ENCODE peak calls at places on chromosome 2, in six cellular contexts. R is right lobe of liver, A is heart left ventricle, W is tibial nerve, I is adrenal gland, H is IMR-90. J is an unnamed sample.

GRCh38 chr2:203533696-203534471 is 1.2 kb downstream of the RAPH1 start:
- DNase-seq in H (peak; percentile 78), I (no peak), W (no peak), R (no peak), A (no peak), J (no peak)

GRCh38 chr2:205695460-205695979 is 13.2 kb downstream of the NRP2 start:
- DNase-seq in H (peak; percentile 94), R (no peak), A (no peak), W (no peak), I (no peak), J (no peak)

GRCh38 chr2:120901213-120901612 is 165.5 kb downstream of the GLI2 start:
- DNase-seq in I (peak; percentile 55), A (peak; percentile 11), R (no peak), W (no peak), H (no peak), J (no peak)

GRCh38 chr2:227163445-227163997 is 484 bp downstream of the COL4A4 start:
- DNase-seq in W (no peak), A (no peak), I (peak; percentile 39), R (no peak), H (no peak), J (peak; percentile 59)

GRCh38 chr2:110104025-110104771 is 11.4 kb downstream of the MALL start:
- DNase-seq in H (no peak), R (no peak), I (no peak), W (no peak), A (no peak), J (peak; percentile 87)

GRCh38 chr2:71974846-71975245 is 172.8 kb downstream of the CYP26B1 start:
- DNase-seq in R (no peak), I (no peak), H (no peak), A (no peak), W (no peak), J (no peak)

GRCh38 chr2:30679416-30680088 is 127.7 kb downstream of the CAPN13 start:
- DNase-seq in W (no peak), R (peak; percentile 32), H (peak; percentile 59), A (no peak), I (no peak), J (no peak)

GRCh38 chr2:239164281-239164871 is 236.4 kb downstream of the HDAC4 start:
- DNase-seq in I (no peak), A (peak; percentile 17), R (peak; percentile 32), H (no peak), W (no peak), J (no peak)

GRCh38 chr2:180622122-180622918 is 358.1 kb upstream of the UBE2E3 start:
- DNase-seq in H (peak; percentile 78), A (no peak), W (no peak), R (no peak), I (no peak), J (no peak)

GRCh38 chr2:168712053-168712452 is 90.4 kb upstream of the NOSTRIN start:
- DNase-seq in H (no peak), W (no peak), I (no peak), A (no peak), R (no peak), J (no peak)
- TF ChIP-seq CTCF in H (no peak), W (no peak), I (no peak), A (no peak), R (no peak), J (no peak)

GRCh38 chr2:74004212-74005182 is 19.8 kb downstream of the TET3 start:
- DNase-seq in I (no peak), A (no peak), H (no peak), W (no peak), R (peak; percentile 39), J (no peak)
- TF ChIP-seq POLR2A in I (no peak), A (no peak), H (no peak), W (no peak), R (no peak), J (no peak)

DNA sequence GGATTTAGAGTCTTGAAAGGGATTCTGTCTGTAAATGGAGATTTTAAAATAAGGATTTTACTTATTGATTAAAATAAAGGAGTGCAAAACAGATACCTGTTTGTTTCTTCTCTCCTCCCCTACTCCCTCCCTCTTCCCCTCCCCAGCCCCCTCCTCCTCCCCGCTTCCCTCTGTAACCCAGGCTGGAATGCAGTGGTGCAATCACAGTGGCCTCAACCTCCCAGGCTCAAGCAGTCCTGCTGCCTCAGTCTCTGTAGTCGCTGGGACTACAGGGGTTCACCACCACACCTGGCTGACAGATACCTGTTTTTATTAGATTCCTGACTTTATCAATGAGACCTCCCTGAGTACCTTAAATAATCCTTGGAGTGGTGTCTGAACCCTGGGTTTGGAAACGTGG is 57.1 kb downstream of the OXER1 start:
- DNase-seq in A (no peak), W (no peak), I (peak; percentile 21), R (no peak), H (no peak), J (no peak)
- H3K27ac ChIP-seq in A (no peak overlapping the region), W (no peak overlapping the region), I (no peak overlapping the region), R (no peak overlapping the region), H (no peak overlapping the region), J (no peak overlapping the region)

GRCh38 chr2:46780801-46781445 is 134.7 kb downstream of the MCFD2 start:
- DNase-seq in R (no peak), I (no peak), H (peak; percentile 56), A (peak; percentile 75), W (no peak), J (no peak)
- TF ChIP-seq CTCF in R (no peak), I (no peak), H (peak; percentile 34), A (peak; percentile 31), W (peak; percentile 30), J (no peak)

DNA sequence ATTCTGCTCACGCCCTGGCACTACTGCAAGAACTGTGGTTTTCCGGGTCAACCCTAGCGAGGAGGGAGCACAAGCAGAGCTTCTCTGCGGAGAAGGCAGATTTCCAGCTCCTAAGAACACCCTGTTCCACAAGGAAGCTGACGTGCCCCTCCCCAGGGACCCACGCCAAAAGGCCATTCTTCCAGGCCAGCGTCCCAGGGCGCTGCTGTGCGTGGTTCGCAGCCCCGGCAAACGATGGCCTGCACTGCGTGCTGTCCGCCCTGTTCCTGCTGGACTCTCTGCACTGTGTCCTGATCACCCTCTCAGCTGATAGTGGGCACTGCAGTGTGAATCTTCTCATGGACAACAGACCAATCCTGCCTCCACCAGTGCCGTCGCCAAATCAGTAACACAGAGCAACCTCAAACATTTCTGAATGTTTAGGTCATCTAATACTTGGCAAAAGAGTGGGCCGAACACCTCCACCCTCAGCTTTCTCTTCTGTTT is 49.1 kb downstream of the ADI1 start:
- DNase-seq in H (peak; percentile 92), W (peak; percentile 80), I (peak; percentile 44), A (peak; percentile 94), R (no peak), J (no peak)
- TF ChIP-seq POLR2A in H (no peak), W (no peak), I (no peak), A (no peak), R (no peak), J (no peak)

GRCh38 chr2:60313470-60314172 is 239.8 kb downstream of the BCL11A start:
- DNase-seq in W (no peak), I (no peak), H (no peak), A (no peak), R (no peak), J (no peak)

GRCh38 chr2:60312618-60313017 is 240.8 kb downstream of the BCL11A start:
- DNase-seq in R (no peak), W (no peak), I (no peak), H (no peak), A (no peak), J (no peak)

GRCh38 chr2:60309326-60309725 is 244.1 kb downstream of the BCL11A start:
- DNase-seq in W (no peak), H (no peak), A (no peak), R (no peak), I (no peak), J (no peak)

GRCh38 chr2:60311524-60311923 is 241.9 kb downstream of the BCL11A start:
- DNase-seq in H (no peak), I (no peak), A (no peak), R (no peak), W (no peak), J (no peak)

GRCh38 chr2:60309941-60310680 is 243.3 kb downstream of the BCL11A start:
- DNase-seq in H (no peak), I (no peak), R (no peak), A (no peak), W (no peak), J (no peak)
- H3K27ac ChIP-seq in H (no peak overlapping the region), I (no peak overlapping the region), R (no peak overlapping the region), A (no peak overlapping the region), W (no peak overlapping the region), J (no peak overlapping the region)

GRCh38 chr2:191869178-191869577 is 22.3 kb upstream of the CAVIN2 start:
- DNase-seq in R (no peak), A (no peak), I (peak; percentile 34), H (peak; percentile 30), W (no peak), J (no peak)
- TF ChIP-seq CTCF in R (no peak), A (no peak), I (no peak), H (peak; percentile 41), W (no peak), J (no peak)

GRCh38 chr2:132670961-132671781 is 1.2 kb upstream of the LYPD1 start:
- DNase-seq in H (peak; percentile 97), A (no peak), I (no peak), W (no peak), R (no peak), J (no peak)
- TF ChIP-seq POLR2A in H (no peak), A (no peak), I (no peak), W (no peak), R (no peak), J (no peak)

GRCh38 chr2:69075486-69075885 is 62.5 kb downstream of the ANTXR1 start:
- DNase-seq in I (no peak), A (no peak), H (no peak), W (no peak), R (no peak), J (no peak)

GRCh38 chr2:69076601-69077000 is 63.6 kb downstream of the ANTXR1 start:
- DNase-seq in W (no peak), H (no peak), A (no peak), R (no peak), I (no peak), J (no peak)

GRCh38 chr2:69074926-69075325 is 61.9 kb downstream of the ANTXR1 start:
- DNase-seq in A (no peak), I (no peak), W (no peak), R (no peak), H (no peak), J (no peak)

GRCh38 chr2:69070987-69071386 is 58.0 kb downstream of the ANTXR1 start:
- DNase-seq in R (no peak), H (no peak), A (no peak), I (no peak), W (no peak), J (no peak)

DNA sequence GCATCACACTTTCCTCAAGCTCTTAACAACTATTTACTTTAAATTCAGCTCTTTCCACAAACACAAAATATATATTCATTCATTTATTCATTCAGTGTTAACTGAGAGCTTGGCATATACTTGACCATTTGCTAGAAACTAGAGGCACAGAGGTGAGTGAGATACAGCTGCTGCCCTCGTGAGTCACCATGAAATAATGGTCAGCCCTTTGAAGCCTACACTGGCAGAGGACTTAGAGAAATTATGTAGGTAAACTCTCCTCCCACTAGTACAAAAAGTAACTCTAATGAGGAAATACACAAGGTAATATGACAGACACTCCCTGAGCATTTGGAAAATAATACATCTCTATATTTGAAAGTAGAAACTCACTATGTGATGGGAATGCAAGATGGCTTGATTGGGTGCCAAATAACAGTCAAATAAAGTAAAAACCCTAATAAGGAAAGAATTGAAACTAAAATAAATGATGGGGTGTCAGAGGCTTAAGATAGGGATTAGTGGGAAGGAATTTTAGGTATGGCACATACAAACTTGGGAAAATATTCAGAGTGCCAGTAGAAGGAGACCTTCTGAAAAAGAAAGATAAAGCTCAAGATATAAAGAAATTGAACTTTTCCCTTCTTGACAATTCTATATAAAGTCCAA is 61.1 kb downstream of the ANTXR1 start:
- DNase-seq in H (no peak), W (no peak), I (no peak), R (no peak), A (no peak), J (no peak)
- H3K27ac ChIP-seq in H (no peak overlapping the region), W (no peak overlapping the region), I (no peak overlapping the region), R (no peak overlapping the region), A (no peak overlapping the region), J (no peak overlapping the region)

GRCh38 chr2:170461875-170462274 is 253.3 kb upstream of the SP5 start:
- DNase-seq in H (no peak), I (no peak), W (no peak), R (no peak), A (no peak), J (no peak)
- TF ChIP-seq CTCF in H (no peak), I (no peak), W (no peak), R (no peak), A (no peak), J (no peak)